ENCODE peak calls at places on chromosomes 12 and 14, in nine cellular contexts. E is NCI-H460; R is cardiac muscle cell; K is endothelial cell; D is Calu3; A is stimulated activated CD4-positive, alpha-beta T cell treated with anti-CD3 and anti-CD28 coated beads, Interleukin-1b, Interleukin-23, amount 100 ng/mL, for 1 hour; G is ovary; P is fibroblast of pulmonary artery; Z is A172. Q is an unnamed sample.

GRCh38 chr12:22306311-22306710 is 28.2 kb downstream of the ST8SIA1 start:
- DNase-seq in E (no peak), A (no peak), K (no peak), D (no peak), P (peak), Z (no peak), R (peak), G (no peak), Q (no peak)

GRCh38 chr12:124480469-124481256 is 86.7 kb downstream of the NCOR2 start:
- DNase-seq in R (peak), A (no peak), K (no peak), P (peak), D (peak), E (no peak), Z (peak), G (peak), Q (no peak)

GRCh38 chr12:110141389-110141788 is 17.2 kb downstream of the IFT81 start:
- DNase-seq in A (no peak), K (no peak), D (no peak), Z (no peak), P (peak), G (no peak), R (peak), E (no peak), Q (no peak)

GRCh38 chr14:32078030-32078793 is 1.1 kb downstream of the ARHGAP5 start:
- DNase-seq in A (no peak), D (no peak), K (peak), R (peak), Z (peak), P (peak), G (peak), E (no peak), Q (no peak)

GRCh38 chr12:26011099-26011498 is 52.6 kb downstream of the RASSF8 start:
- DNase-seq in D (no peak), P (peak), G (no peak), Z (no peak), K (no peak), A (no peak), R (peak), E (no peak), Q (no peak)

GRCh38 chr14:35819591-35820540 is 6.3 kb upstream of the BRMS1L start:
- DNase-seq in R (no peak), D (no peak), K (no peak), P (no peak), E (no peak), A (no peak), G (no peak), Z (no peak), Q (no peak)

GRCh38 chr12:81668475-81668874 is 90.7 kb downstream of the PPFIA2 start:
- DNase-seq in P (peak), G (no peak), K (no peak), D (peak), E (peak), Z (peak), A (no peak), R (peak), Q (no peak)

GRCh38 chr12:32161040-32161439 is 54.4 kb downstream of the BICD1 start:
- DNase-seq in G (no peak), D (no peak), R (no peak), A (no peak), E (no peak), K (no peak), P (no peak), Z (no peak), Q (no peak)

GRCh38 chr12:3542911-3543310 is 51.9 kb downstream of the PRMT8 start:
- DNase-seq in Z (no peak), R (peak), P (peak), K (no peak), D (no peak), G (no peak), E (no peak), A (no peak), Q (peak)